ENCODE peak calls at places on chromosomes 5 and 9, in ten cellular contexts. R is aorta; P is adipocyte; K is PC-3; Q is BE2C; S is left ventricle myocardium inferior; B is CD8-positive, alpha-beta memory T cell; A is stomach; G is heart right ventricle; I is IMR-90. H is an unnamed sample.
A peak's percentile ranks its signal among the peaks of the same experiment; 100 is the strongest.

GRCh38 chr9:98333703-98334582 is 78.5 kb upstream of the TBC1D2 start:
- DNase-seq in R (no peak), P (no peak), K (peak; percentile 47), Q (no peak), S (no peak), B (no peak), A (no peak), G (no peak), I (peak; percentile 93), H (no peak)

GRCh38 chr5:100479079-100479688 is 56.0 kb upstream of the FAM174A start:
- DNase-seq in R (no peak), P (no peak), K (peak; percentile 68), Q (peak; percentile 15), S (no peak), B (no peak), A (no peak), G (no peak), I (peak; percentile 7), H (peak; percentile 47)

GRCh38 chr5:43154424-43154823 is 33.7 kb downstream of the ZNF131 start:
- DNase-seq in R (no peak), P (no peak), K (no peak), Q (no peak), S (no peak), B (no peak), A (no peak), G (no peak), I (no peak), H (no peak)

GRCh38 chr5:123670981-123671557 is 159.1 kb downstream of the CSNK1G3 start:
- DNase-seq in R (no peak), P (peak; percentile 80), K (peak; percentile 66), Q (peak; percentile 54), S (no peak), B (peak; percentile 6), A (peak; percentile 63), G (no peak), I (peak; percentile 30), H (peak; percentile 31)

GRCh38 chr5:131382407-131383395 is 118.8 kb downstream of the CDC42SE2 start:
- DNase-seq in R (no peak), P (no peak), K (peak; percentile 61), Q (peak; percentile 69), S (no peak), B (peak; percentile 32), A (no peak), G (no peak), I (peak; percentile 58), H (peak; percentile 51)

GRCh38 chr5:131281133-131281867 is 17.4 kb downstream of the CDC42SE2 start:
- DNase-seq in R (no peak), P (no peak), K (peak; percentile 52), Q (no peak), S (no peak), B (no peak), A (no peak), G (no peak), I (peak; percentile 17), H (no peak)

GRCh38 chr5:179261301-179262125 is 83.7 kb downstream of the ADAMTS2 start:
- DNase-seq in R (no peak), P (no peak), K (peak; percentile 3), Q (peak; percentile 64), S (no peak), B (no peak), A (peak; percentile 17), G (no peak), I (peak; percentile 57), H (no peak)

GRCh38 chr5:132485641-132486317 is 4.8 kb downstream of the IRF1 start:
- DNase-seq in R (no peak), P (no peak), K (no peak), Q (no peak), S (no peak), B (no peak), A (peak; percentile 38), G (no peak), I (no peak), H (no peak)

GRCh38 chr5:15021286-15022046 is 149.9 kb upstream of the ANKH start:
- DNase-seq in R (peak; percentile 77), P (peak; percentile 63), K (peak; percentile 11), Q (peak; percentile 56), S (no peak), B (no peak), A (no peak), G (no peak), I (peak; percentile 80), H (no peak)

GRCh38 chr5:37738057-37738691 is 101.7 kb downstream of the GDNF start:
- DNase-seq in R (no peak), P (peak; percentile 93), K (peak; percentile 90), Q (peak; percentile 27), S (no peak), B (no peak), A (no peak), G (no peak), I (peak; percentile 93), H (no peak)

DNA sequence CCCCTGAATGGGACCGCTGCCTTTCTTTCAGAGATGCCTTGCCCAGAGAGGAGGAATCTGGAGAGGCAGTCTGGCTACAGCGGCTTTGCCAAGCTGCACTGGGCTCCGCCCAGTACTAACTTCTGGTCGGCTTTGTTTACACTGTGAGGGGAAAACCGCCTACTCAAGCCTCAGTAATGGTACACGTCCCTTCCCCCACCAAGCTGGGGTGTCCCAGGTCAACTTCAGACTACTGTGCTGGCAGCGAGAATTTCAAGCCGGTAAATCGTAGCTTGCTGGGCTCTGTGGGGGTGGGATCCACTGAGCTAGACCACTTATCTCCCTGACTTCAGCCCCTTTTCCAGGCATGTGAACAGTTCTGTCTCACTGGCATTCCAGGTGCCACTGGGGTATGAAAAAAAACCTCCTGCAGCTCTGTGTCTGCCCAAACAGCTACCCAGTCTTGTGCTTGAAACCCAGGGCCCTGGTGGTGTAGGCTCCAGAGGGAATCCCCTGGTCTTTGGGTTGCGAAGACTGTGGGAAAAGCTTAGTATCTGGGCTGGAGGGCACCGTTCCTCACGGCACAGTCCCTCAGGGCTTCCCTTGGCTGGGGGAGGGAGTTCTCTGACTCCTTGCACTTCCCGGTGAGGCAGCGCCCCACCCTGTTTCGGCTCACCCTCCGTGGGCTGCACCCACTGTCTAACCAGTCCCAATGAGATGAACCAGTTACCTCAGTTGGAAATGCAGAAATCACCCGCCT is 171.2 kb downstream of the CWC27 start:
- DNase-seq in R (peak; percentile 72), P (peak; percentile 27), K (peak; percentile 53), Q (no peak), S (peak; percentile 12), B (no peak), A (peak; percentile 64), G (peak; percentile 21), I (peak; percentile 59), H (peak; percentile 16)
- H3K4me3 ChIP-seq in R (no peak overlapping the region), P (peak overlapping the region; percentile 38), K (peak overlapping the region; percentile 35), Q (no peak overlapping the region), S (no peak overlapping the region), B (no peak overlapping the region), A (peak overlapping the region; percentile 10), G (no peak overlapping the region), I (no peak overlapping the region), H (no peak overlapping the region)

GRCh38 chr5:12141496-12141895 is 237.2 kb upstream of the CTNND2 start:
- DNase-seq in R (no peak), P (no peak), K (peak; percentile 60), Q (no peak), S (no peak), B (no peak), A (no peak), G (no peak), I (no peak), H (no peak)
- H3K9me3 ChIP-seq in R (no peaks in the 10 kb centered on the region), P (peaks cover 3% of the 10 kb centered on the region), K (peaks cover 7% of the 10 kb centered on the region), Q (peaks cover 3% of the 10 kb centered on the region), S (peaks cover 29% of the 10 kb centered on the region), B (no peaks in the 10 kb centered on the region), A (peaks cover 13% of the 10 kb centered on the region), G (no peaks in the 10 kb centered on the region), I (peaks cover 5% of the 10 kb centered on the region), H (no peaks in the 10 kb centered on the region)

GRCh38 chr9:137233143-137233980 is 2.7 kb downstream of the SLC34A3 start:
- DNase-seq in R (no peak), P (no peak), K (no peak), Q (no peak), S (no peak), B (no peak), A (no peak), G (no peak), I (no peak), H (no peak)

GRCh38 chr9:137236238-137236935 is 4.7 kb upstream of the TUBB4B start:
- DNase-seq in R (peak; percentile 95), P (peak; percentile 89), K (peak; percentile 74), Q (peak; percentile 94), S (peak; percentile 87), B (peak; percentile 88), A (peak; percentile 93), G (peak; percentile 88), I (peak; percentile 63), H (peak; percentile 96)

GRCh38 chr9:137234055-137234697 is 3.5 kb downstream of the SLC34A3 start:
- DNase-seq in R (no peak), P (no peak), K (no peak), Q (no peak), S (no peak), B (no peak), A (no peak), G (no peak), I (no peak), H (no peak)

GRCh38 chr9:137235424-137236237 is 4.9 kb downstream of the SLC34A3 start:
- DNase-seq in R (no peak), P (no peak), K (no peak), Q (no peak), S (no peak), B (no peak), A (no peak), G (no peak), I (no peak), H (no peak)

DNA sequence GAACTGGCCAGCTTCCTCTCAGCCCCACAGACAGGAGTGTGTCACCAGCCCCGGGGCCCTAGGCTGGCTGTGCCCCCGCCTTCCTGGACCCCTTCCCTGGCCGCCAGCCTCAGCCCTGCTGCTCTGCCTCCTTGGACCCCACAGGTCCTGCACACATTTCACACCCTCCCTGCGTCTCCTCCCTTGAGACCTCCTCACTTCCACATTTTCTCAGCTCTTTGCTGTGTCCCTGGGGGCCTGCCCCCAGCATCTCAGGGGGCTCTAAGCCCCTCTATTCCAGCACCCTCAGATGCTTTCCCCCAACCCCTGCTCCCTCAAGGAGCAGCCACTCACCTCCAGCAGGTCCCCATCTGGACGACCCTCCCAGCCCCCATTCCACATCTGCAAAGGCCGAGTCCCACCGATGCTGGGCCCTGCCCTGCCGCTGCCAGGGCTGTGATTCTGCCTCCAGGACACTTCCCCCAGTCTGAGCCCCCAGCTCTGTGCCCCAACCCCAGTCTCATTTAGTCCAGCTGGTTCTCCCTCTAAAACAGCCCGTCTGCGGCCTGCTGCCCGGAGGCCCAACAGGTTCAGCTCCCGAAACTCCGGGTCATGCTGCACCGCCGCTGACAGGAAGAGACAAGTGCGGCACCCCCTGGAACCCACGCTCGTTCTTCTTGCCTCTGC is 4.2 kb downstream of the SLC34A3 start:
- DNase-seq in R (no peak), P (no peak), K (no peak), Q (no peak), S (no peak), B (no peak), A (no peak), G (no peak), I (no peak), H (no peak)
- H3K4me1 ChIP-seq in R (no peaks in the 10 kb centered on the region), P (peaks cover 19% of the 10 kb centered on the region), K (peaks cover 22% of the 10 kb centered on the region), Q (peaks cover 4% of the 10 kb centered on the region), S (peaks cover 46% of the 10 kb centered on the region), B (peaks cover 12% of the 10 kb centered on the region), A (peaks cover 23% of the 10 kb centered on the region), G (peaks cover 26% of the 10 kb centered on the region), I (peaks cover 5% of the 10 kb centered on the region), H (peaks cover 11% of the 10 kb centered on the region)

DNA sequence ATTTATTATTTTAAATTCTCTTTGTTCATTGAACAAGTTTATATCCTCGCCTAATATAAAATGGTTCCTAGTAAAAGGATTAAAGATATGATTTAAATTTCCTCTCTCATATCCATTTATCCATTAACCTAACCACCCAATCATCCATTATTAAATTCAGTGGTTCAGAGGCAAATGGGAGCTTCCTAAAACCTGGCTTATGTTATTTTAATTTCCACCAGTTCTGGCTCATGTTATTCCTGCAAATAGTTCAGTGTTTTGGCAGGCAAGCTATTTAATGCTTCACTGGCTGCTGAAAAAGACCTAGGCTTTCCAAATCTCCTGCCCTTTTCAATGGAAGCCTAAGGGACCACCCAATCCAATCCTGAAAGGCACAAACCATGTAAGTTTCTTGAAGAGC is 52.3 kb downstream of the POC5 start:
- DNase-seq in R (no peak), P (no peak), K (no peak), Q (no peak), S (no peak), B (no peak), A (no peak), G (no peak), I (no peak), H (no peak)
- H3K4me3 ChIP-seq in R (no peak overlapping the region), P (no peak overlapping the region), K (no peak overlapping the region), Q (no peak overlapping the region), S (no peak overlapping the region), B (no peak overlapping the region), A (no peak overlapping the region), G (no peak overlapping the region), I (no peak overlapping the region), H (no peak overlapping the region)